ENCODE peak calls at places on chromosomes 7 and 10, in ten cellular contexts. C is lower lobe of right lung, W is pancreas, G is mucosa of descending colon, B is foreskin keratinocyte, A is gastrocnemius medialis, N is RWPE1, L is D721Med, E is H9, P is K562. D is an unnamed sample.

GRCh38 chr7:52711951-52712350 is 323.5 kb upstream of the POM121L12 start:
- DNase-seq in C (no peak), L (no peak), A (no peak), W (no peak), G (no peak), B (no peak), N (no peak), E (no peak), P (no peak), D (no peak)

GRCh38 chr7:1975179-1975578 is 257.6 kb downstream of the MAD1L1 start:
- DNase-seq in B (no peak), L (no peak), P (no peak), G (peak), W (peak), C (peak), E (no peak), A (no peak), N (no peak), D (no peak)

GRCh38 chr10:8312079-8312478 is 257.6 kb downstream of the GATA3 start:
- DNase-seq in G (no peak), N (no peak), C (no peak), B (peak), E (no peak), W (no peak), P (no peak), A (no peak), L (no peak), D (no peak)

GRCh38 chr7:31172071-31172470 is 120.0 kb downstream of the ADCYAP1R1 start:
- DNase-seq in B (no peak), W (no peak), P (no peak), A (no peak), G (no peak), C (no peak), E (no peak), N (no peak), L (no peak), D (no peak)

GRCh38 chr7:21948364-21948763 is 2.7 kb upstream of the CDCA7L start:
- DNase-seq in C (no peak), N (no peak), P (no peak), A (no peak), W (no peak), G (no peak), L (no peak), E (no peak), B (no peak), D (no peak)

GRCh38 chr10:19775286-19775685 is 40.9 kb upstream of the PLXDC2 start:
- DNase-seq in B (no peak), G (no peak), A (no peak), P (no peak), N (no peak), C (no peak), W (no peak), E (no peak), L (no peak), D (no peak)

GRCh38 chr10:123132576-123133477 is 2.9 kb upstream of the HMX3 start:
- DNase-seq in G (peak), E (peak), B (peak), C (peak), A (peak), L (no peak), P (peak), W (peak), N (peak), D (peak)

GRCh38 chr10:104925232-104925851 is 284.3 kb downstream of the SORCS3 start:
- DNase-seq in A (no peak), C (no peak), B (no peak), E (peak), P (peak), N (peak), L (no peak), G (peak), W (no peak), D (no peak)

GRCh38 chr7:117941138-117941810 is 68.0 kb upstream of the CTTNBP2 start:
- DNase-seq in L (no peak), B (no peak), P (no peak), W (no peak), A (no peak), N (no peak), C (no peak), E (no peak), G (no peak), D (no peak)

GRCh38 chr7:134696261-134696660 is 49.6 kb downstream of the BPGM start:
- DNase-seq in A (no peak), E (no peak), B (no peak), C (no peak), N (no peak), W (no peak), P (no peak), L (no peak), G (no peak), D (no peak)

GRCh38 chr7:36852017-36852416 is 127.7 kb upstream of the AOAH start:
- DNase-seq in L (no peak), A (no peak), B (no peak), E (no peak), G (no peak), W (no peak), P (no peak), C (no peak), N (no peak), D (no peak)

DNA sequence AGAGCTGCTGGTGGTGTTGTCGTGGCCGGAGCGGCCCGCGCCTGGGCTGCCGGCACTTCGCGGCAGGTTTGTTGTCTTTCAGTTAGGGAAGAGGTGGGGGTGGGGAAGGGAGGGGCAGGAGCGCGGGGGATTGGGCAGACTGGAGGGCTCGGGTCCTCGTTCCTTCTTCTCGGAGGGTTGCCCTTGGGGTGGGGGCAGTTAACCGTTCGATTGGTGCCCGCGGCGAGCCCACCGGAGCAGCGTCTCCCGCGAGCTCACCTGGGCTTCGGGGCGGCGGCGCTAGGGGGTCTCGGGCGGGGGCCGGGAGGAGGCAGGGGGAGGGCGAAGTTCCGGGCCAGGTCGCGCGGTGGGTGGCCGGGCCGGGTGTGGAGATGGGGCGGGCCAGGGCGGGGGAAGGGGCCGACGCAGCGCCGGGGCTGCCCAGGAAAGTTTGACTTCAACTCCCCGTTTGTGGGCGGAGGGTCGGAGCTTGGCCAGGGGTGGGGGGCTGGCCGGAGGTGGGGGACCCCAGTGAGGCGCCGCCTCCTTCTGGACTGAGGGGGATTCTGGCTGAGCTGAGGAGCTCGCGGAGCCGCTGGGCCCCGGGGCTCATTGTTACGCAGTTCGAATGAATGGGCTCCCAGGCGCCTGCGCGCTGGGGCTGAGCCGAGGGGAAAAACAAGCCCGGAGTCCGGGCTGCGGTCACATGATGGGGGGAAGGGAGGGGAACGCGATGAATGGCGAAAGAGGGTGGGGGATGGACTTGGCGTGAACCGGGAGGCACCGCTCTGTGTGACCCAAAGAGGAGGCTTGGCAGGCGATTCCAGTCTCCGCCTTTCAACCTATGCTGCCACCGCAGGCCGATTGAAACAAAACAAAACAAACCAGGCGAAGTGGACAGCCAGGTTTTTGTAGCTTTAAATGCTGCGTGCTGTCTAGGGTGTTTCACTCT is 582 bp downstream of the HBP1 start:
- DNase-seq in L (peak), P (peak), N (peak), E (peak), W (peak), G (peak), B (peak), C (peak), A (peak), D (peak)
- TF ChIP-seq CTCF in L (no peak), P (peak), N (no peak), E (no peak), W (no peak), G (no peak), B (peak), C (no peak), A (no peak), D (peak)

DNA sequence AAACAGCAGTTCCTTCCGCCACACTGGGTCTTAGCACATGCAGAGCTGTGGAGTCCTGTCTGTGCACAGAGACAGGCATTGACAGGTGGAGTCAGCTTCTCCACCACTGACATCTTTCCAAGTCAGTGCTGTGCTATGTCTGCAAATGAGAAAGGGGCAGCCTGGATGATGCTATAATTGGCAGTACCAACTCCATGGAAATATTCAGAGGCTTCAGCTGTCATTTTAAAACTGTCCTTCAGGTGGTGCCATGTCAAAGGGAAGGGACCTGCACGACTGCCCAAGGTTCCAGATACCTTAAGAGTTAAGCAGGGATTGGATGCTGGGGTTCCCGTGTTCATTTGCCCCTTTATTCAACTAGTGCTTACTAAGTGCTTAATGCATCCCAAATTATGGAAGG is 258.0 kb upstream of the PRKCQ start:
- DNase-seq in E (no peak), G (peak), W (no peak), L (no peak), A (no peak), B (peak), C (no peak), P (no peak), N (no peak), D (no peak)
- TF ChIP-seq CTCF in E (peak), G (no peak), W (no peak), L (peak), A (no peak), B (peak), C (peak), P (peak), N (peak), D (no peak)

GRCh38 chr10:71065659-71066058 is 146.7 kb upstream of the UNC5B start:
- DNase-seq in W (no peak), E (no peak), C (no peak), P (no peak), L (no peak), G (no peak), A (no peak), B (no peak), N (no peak), D (no peak)

GRCh38 chr10:71062156-71062555 is 150.2 kb upstream of the UNC5B start:
- DNase-seq in L (no peak), W (no peak), P (no peak), B (no peak), G (no peak), E (no peak), C (no peak), N (no peak), A (no peak), D (no peak)

GRCh38 chr10:71066600-71066999 is 145.8 kb upstream of the UNC5B start:
- DNase-seq in P (no peak), G (no peak), A (no peak), L (no peak), N (no peak), B (no peak), C (no peak), E (no peak), W (no peak), D (no peak)

GRCh38 chr10:71063431-71063830 is 148.9 kb upstream of the UNC5B start:
- DNase-seq in G (no peak), N (no peak), E (no peak), W (no peak), C (no peak), P (no peak), A (no peak), B (no peak), L (no peak), D (no peak)

DNA sequence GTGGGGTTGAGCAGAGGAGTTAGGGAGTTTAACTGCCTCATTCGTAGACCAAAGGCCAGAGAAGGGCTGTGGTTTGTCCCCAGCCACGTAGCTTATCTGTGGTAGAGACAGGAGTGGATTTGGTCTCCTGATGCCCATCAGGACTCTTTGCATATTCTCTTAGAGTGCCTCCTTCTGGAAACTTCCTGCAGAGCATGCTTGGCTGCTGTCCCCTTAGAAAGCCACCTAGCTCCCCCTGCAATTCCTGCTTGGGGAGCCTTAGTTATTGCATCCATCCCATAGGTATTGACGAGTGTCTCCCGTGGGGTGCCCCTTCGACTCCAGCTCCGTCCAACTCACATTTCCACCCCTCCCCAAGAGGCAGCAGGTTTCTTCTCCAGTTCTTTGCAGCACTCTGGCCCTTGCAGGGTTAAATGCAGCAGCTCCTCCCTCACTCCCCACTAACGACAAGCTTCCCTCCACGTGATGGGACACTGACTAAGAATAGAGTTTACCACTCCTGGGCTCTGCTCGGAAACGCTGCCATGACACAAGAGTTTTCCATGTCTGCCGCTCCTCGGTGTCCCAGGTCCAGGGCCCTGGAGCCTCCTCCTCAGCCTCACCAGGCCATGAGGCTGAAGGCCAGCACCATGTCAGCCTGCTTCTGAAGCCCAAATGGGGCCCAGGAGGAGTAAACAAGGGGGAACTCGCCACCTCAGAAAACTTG is 147.8 kb upstream of the UNC5B start:
- DNase-seq in G (no peak), W (no peak), E (no peak), P (no peak), N (no peak), B (no peak), A (no peak), C (no peak), L (no peak), D (no peak)
- TF ChIP-seq CTCF in G (no peak), W (no peak), E (peak), P (peak), N (no peak), B (peak), A (no peak), C (no peak), L (no peak), D (no peak)

GRCh38 chr7:151342811-151343210 is 1.2 kb downstream of the NUB1 start:
- DNase-seq in N (no peak), B (no peak), G (no peak), C (no peak), W (no peak), E (no peak), A (no peak), L (no peak), P (no peak), D (no peak)
- TF ChIP-seq CTCF in N (no peak), B (peak), G (no peak), C (no peak), W (no peak), E (no peak), A (no peak), L (no peak), P (no peak), D (no peak)

DNA sequence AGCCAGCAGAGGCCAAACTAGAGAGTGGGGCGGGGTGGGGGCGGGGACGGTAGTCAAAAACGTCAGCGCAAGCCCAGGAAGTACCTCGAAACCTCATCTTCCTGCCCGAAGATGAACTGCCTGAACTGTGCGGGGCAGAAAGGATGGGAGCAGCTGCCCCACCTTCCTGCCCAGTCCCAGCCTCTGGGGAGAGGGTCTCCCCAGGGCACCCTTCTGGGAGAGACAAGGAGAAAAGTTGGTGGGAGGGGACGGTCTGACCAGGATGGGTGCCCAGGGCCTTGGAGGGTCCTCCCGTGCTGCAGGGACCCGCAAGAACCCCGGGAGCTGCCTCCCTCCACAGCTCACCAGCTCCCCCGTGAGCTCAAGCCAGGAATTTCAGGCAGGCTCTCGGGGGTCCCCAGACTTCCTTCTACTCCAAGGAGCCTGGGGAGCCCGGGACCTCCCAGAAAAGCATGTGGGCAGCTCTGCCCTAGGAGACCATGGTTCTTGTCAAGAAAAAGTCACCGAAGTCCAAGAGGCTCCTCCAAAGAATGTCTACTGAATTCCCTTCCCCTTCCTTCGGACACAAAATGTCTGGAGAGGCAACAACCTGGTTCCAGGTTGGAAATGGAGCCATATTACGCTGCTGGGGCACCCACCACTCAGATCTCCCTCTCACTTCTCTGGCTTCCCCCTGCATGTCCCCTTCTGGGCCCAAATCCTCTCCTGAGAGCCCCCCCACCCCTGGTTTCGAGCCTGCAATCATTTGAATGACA is 52.8 kb downstream of the RGS10 start:
- DNase-seq in G (peak), C (no peak), L (no peak), W (peak), P (peak), A (no peak), E (peak), N (peak), B (no peak), D (peak)
- TF ChIP-seq CTCF in G (peak), C (peak), L (peak), W (peak), P (peak), A (peak), E (peak), N (peak), B (peak), D (peak)

GRCh38 chr10:72331575-72332422 is 22.9 kb downstream of the DNAJB12 start:
- DNase-seq in G (peak), C (peak), P (no peak), W (peak), L (no peak), A (peak), B (peak), N (peak), E (peak), D (peak)
- TF ChIP-seq CTCF in G (no peak), C (peak), P (no peak), W (peak), L (no peak), A (no peak), B (peak), N (no peak), E (peak), D (no peak)

DNA sequence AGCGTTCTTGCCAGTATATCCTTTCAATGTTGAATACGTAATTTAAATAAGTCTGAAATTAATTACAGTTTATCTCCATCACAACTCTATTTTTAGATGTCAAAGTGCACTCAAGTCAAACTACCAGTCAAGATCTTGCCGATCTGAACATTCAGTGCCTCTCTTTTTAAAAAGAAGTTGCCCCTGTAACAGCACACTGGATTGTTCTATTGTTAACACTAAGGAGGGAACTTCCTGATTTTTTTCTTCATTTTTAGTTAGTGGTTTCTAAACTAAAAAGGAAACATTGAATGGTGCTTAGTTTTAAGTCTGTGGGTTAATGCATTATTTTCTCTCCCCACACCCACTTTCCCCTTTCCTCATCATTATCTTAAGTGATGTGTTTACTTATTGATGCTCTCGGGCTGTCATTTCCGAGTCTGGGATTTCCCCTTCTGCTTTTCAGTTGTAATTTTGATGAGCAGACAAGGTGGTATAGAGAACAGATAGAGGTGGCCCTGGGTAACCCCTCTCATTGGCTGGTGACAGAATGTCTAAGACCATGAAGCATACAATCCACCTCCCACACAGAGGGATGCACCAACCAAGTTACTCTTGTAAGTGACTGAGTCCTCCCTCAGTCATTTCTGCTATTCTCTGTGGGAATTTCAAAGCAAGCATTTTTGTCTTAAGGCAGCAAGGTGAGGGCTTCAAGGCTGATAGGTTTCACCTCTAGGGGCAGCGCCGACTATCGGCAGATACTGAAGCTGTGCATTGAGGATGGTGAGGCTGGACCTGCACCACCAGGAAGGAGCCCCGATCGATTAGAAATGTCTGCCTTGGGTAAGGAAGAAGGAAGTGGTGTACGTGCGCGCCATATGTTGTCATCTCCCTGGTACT is 49.4 kb downstream of the CHN2 start:
- DNase-seq in B (no peak), C (no peak), E (peak), L (no peak), G (no peak), N (no peak), W (no peak), P (no peak), A (no peak), D (no peak)
- TF ChIP-seq CTCF in B (peak), C (no peak), E (peak), L (no peak), G (no peak), N (no peak), W (no peak), P (peak), A (no peak), D (no peak)